ENCODE peak calls at places on chromosomes 1 and 21, in four cellular contexts. E is neural progenitor cell, O is ovary, L is bronchial epithelial cell. J is an unnamed sample.

GRCh38 chr1:21607549-21608529 is 61.3 kb downstream of the RAP1GAP start:
- DNase-seq in E (peak; percentile 99), O (peak; percentile 29), L (peak; percentile 83), J (peak; percentile 20)

GRCh38 chr1:29806646-29807319 is 570.5 kb downstream of the PTPRU start:
- DNase-seq in E (peak; percentile 40), O (no peak), L (no peak), J (no peak)

GRCh38 chr1:67270569-67270968 is 37.1 kb upstream of the IL12RB2 start:
- DNase-seq in E (no peak), O (no peak), L (peak; percentile 28), J (no peak)

GRCh38 chr1:12083766-12084165 is 20.7 kb downstream of the TNFRSF8 start:
- DNase-seq in E (no peak), O (no peak), L (no peak), J (no peak)

GRCh38 chr1:235883261-235883927 is 16.7 kb upstream of the LYST start:
- DNase-seq in E (no peak), O (peak; percentile 85), L (peak; percentile 60), J (no peak)

GRCh38 chr1:157770442-157771043 is 6.4 kb downstream of the FCRL2 start:
- DNase-seq in E (peak; percentile 46), O (no peak), L (peak; percentile 8), J (no peak)

GRCh38 chr1:108041360-108042143 is 76.6 kb upstream of the VAV3 start:
- DNase-seq in E (no peak), O (no peak), L (no peak), J (no peak)

GRCh38 chr1:34781071-34781843 is at the start of gene GJB3:
- DNase-seq in E (peak; percentile 54), O (no peak), L (peak; percentile 72), J (no peak)

GRCh38 chr1:98827041-98827440 is 165.5 kb downstream of the SNX7 start:
- DNase-seq in E (no peak), O (no peak), L (no peak), J (no peak)

GRCh38 chr1:12142141-12142823 is 24.5 kb upstream of the TNFRSF1B start:
- DNase-seq in E (peak; percentile 62), O (no peak), L (no peak), J (no peak)

GRCh38 chr1:18938008-18938706 is 18.3 kb downstream of the IFFO2 start:
- DNase-seq in E (no peak), O (no peak), L (no peak), J (no peak)

DNA sequence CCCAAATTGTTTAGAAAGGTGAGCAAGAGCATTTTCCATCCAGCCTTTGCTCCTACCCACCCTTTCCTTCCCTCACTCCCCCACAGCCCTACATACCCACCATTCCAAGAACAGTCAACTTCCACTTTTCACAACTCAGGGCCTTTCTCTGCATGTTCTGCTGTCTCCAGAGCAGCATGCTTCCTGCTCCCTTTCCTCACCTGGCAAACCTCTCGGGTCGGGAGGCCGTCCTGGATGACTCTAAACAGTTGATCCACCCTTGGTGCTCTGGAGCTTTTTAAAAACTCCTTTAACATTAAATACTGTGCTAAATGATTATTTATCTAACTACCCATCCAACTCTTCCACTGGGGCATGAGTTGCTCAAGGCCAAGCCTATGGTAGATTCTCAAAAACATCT is 200.6 kb downstream of the SETD4 start:
- DNase-seq in E (no peak), O (no peak), L (no peak), J (no peak)
- TF ChIP-seq CTCF in E (no peak), O (no peak), L (no peak), J (no peak)

DNA sequence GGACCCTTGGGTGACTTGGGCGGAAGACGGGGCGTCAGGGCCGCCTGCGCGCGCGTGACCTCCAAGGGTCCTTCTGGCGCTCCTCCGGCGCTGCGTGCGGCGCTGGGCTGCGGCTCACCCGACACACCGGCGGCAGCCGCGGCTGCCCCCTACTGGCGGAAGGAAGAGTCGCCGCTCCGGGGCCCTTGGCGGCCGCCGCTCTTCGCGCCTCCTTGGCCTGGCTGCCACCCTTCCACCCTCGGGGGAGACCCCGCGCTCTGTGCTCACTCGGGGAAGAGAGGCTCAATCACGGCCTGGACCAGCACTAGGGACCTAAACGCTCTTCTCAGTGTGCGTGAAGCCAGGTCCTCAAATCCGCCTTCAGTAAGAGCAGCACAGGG is 89.7 kb downstream of the DMRTA2 start:
- DNase-seq in E (peak; percentile 84), O (peak; percentile 14), L (no peak), J (peak; percentile 35)
- TF ChIP-seq CTCF in E (peak; percentile 67), O (no peak), L (peak; percentile 88), J (peak; percentile 48)

DNA sequence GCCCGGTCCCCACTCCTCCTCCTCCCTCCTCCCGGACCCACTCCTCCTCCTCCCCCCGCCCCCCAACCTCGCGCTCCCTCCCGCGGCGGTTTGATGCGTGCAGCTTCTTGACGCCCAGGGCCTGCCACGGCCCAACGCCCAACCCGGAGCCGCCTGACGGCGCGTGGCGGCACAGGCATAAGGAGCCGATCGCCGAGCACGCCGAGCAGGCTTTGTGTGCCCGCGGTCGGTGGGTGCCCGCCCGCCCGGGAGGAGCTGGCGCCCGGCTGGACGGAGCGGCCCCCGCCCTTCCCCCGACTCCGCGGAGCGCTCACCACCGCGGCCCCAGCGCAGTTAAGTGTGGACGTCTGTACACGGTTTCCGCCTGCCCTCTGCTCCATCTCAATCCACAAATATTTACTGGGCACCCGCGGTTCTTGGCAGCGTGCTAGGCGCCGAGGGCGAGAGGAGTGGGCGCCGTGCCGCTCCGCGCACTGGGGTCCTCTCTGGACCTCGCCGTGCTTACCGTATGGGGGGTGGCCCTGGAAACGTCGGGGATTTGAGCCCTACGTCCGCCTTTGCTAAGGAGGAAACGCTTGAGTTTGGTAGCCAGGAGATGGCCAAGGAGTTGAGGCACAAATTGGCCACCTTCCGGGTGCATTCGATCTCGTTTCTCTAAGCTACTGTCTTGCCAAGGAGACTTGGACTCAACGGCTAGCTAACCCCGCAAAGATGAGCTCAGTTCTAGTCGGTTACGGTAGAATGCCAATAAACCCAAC is 428 bp upstream of the HDGF start:
- DNase-seq in E (peak; percentile 97), O (peak; percentile 97), L (peak; percentile 84), J (peak; percentile 88)
- TF ChIP-seq CTCF in E (no peak), O (peak; percentile 27), L (peak; percentile 10), J (no peak)

GRCh38 chr21:29196021-29196663 is 65.7 kb downstream of the MAP3K7CL start:
- DNase-seq in E (no peak), O (no peak), L (peak; percentile 96), J (peak; percentile 19)
- TF ChIP-seq CTCF in E (no peak), O (no peak), L (peak; percentile 39), J (no peak)

GRCh38 chr21:42834730-42835191 is 44.6 kb downstream of the WDR4 start:
- DNase-seq in E (no peak), O (no peak), L (no peak), J (peak; percentile 10)

GRCh38 chr21:42835211-42835610 is 44.1 kb downstream of the WDR4 start:
- DNase-seq in E (no peak), O (no peak), L (no peak), J (no peak)

GRCh38 chr21:42835611-42836401 is 43.5 kb downstream of the WDR4 start:
- DNase-seq in E (no peak), O (no peak), L (no peak), J (no peak)

GRCh38 chr21:42833859-42834729 is 45.2 kb downstream of the WDR4 start:
- DNase-seq in E (no peak), O (peak; percentile 4), L (no peak), J (peak; percentile 8)

GRCh38 chr21:42833439-42833815 is 45.9 kb downstream of the WDR4 start:
- DNase-seq in E (peak; percentile 52), O (no peak), L (peak; percentile 23), J (no peak)
- TF ChIP-seq CTCF in E (peak; percentile 50), O (no peak), L (peak; percentile 39), J (no peak)

J was measured in natural killer cell.